ENCODE peak calls at places on chromosome 14, in seven cellular contexts. K is SK-N-SH; O is HCT116; V is DND-41; X is lower lobe of right lung; A is endothelial cell of umbilical vein; M is CD4-positive, CD25-positive, alpha-beta regulatory T cell. Y is an unnamed sample.

GRCh38 chr14:20441466-20441865 is 5.5 kb upstream of the KLHL33 start:
- DNase-seq in O (no peak), K (no peak), A (no peak), V (no peak), M (no peak), X (no peak), Y (no peak)

GRCh38 chr14:91399868-91400640 is 17.6 kb downstream of the CCDC88C start:
- DNase-seq in O (no peak), X (no peak), A (no peak), V (no peak), M (peak), K (no peak), Y (peak)

GRCh38 chr14:90518941-90519256 is 122.1 kb downstream of the CALM1 start:
- DNase-seq in X (peak), K (no peak), O (peak), A (peak), V (peak), M (peak), Y (no peak)

GRCh38 chr14:104249092-104249491 is 110.7 kb downstream of the KIF26A start:
- DNase-seq in K (no peak), O (no peak), M (no peak), X (peak), A (no peak), V (no peak), Y (no peak)

GRCh38 chr14:102320033-102320660 is 601 bp downstream of the ZNF839 start:
- DNase-seq in K (no peak), O (no peak), V (peak), X (peak), M (peak), A (peak), Y (peak)

GRCh38 chr14:106872619-106873446 is 1346.5 kb downstream of the TMEM121 start:
- DNase-seq in M (peak), A (no peak), X (peak), K (peak), V (peak), O (no peak), Y (peak)

GRCh38 chr14:52791204-52792096 is at the start of gene GNPNAT1:
- DNase-seq in A (peak), X (peak), M (peak), V (peak), O (peak), K (peak), Y (peak)

GRCh38 chr14:74257078-74257987 is 18.1 kb downstream of the VSX2 start:
- DNase-seq in V (peak), M (peak), X (peak), K (peak), A (peak), O (no peak), Y (peak)

GRCh38 chr14:34322940-34323418 is 139.1 kb downstream of the SPTSSA start:
- DNase-seq in X (peak), K (peak), V (peak), M (peak), A (peak), O (peak), Y (peak)

GRCh38 chr14:105201928-105202513 is 20.9 kb upstream of the NUDT14 start:
- DNase-seq in O (no peak), V (peak), K (no peak), A (no peak), X (no peak), M (no peak), Y (no peak)

GRCh38 chr14:93099187-93099586 is 16.5 kb downstream of the ITPK1 start:
- DNase-seq in M (no peak), O (no peak), X (no peak), A (no peak), V (no peak), K (no peak), Y (no peak)

GRCh38 chr14:90342327-90342726 is 10.6 kb upstream of the NRDE2 start:
- DNase-seq in A (no peak), M (no peak), O (no peak), V (no peak), K (no peak), X (no peak), Y (no peak)

GRCh38 chr14:76550534-76550933 is 174.6 kb downstream of the ESRRB start:
- DNase-seq in V (no peak), A (no peak), X (no peak), K (no peak), O (peak), M (no peak), Y (no peak)

GRCh38 chr14:23564876-23565275 is 2.7 kb downstream of the AP1G2 start:
- DNase-seq in V (no peak), O (no peak), A (no peak), K (no peak), X (no peak), M (no peak), Y (no peak)

GRCh38 chr14:99133563-99134332 is 138.2 kb downstream of the BCL11B start:
- DNase-seq in M (no peak), K (peak), V (peak), A (no peak), X (no peak), O (no peak), Y (no peak)

GRCh38 chr14:93073833-93074769 is 41.6 kb downstream of the ITPK1 start:
- DNase-seq in K (no peak), X (peak), V (no peak), O (no peak), M (no peak), A (peak), Y (no peak)

GRCh38 chr14:38716871-38717270 is 386.2 kb downstream of the SEC23A start:
- DNase-seq in V (no peak), O (no peak), M (no peak), A (no peak), K (peak), X (no peak), Y (no peak)

GRCh38 chr14:97329701-97330100 is 532.5 kb downstream of the VRK1 start:
- DNase-seq in V (no peak), O (no peak), M (no peak), A (no peak), K (no peak), X (no peak), Y (no peak)

GRCh38 chr14:34301107-34301734 is 160.8 kb downstream of the SPTSSA start:
- DNase-seq in K (peak), X (no peak), M (no peak), A (peak), V (peak), O (peak), Y (peak)

GRCh38 chr14:64605926-64606685 is 56.3 kb downstream of the PPP1R36 start:
- DNase-seq in O (no peak), A (no peak), K (no peak), X (no peak), V (no peak), M (no peak), Y (no peak)

GRCh38 chr14:104393898-104394605 is 185.5 kb upstream of the C14orf180 start:
- DNase-seq in M (peak), X (peak), K (peak), V (peak), O (no peak), A (peak), Y (peak)

GRCh38 chr14:68977741-68978549 is 1.2 kb downstream of the ACTN1 start:
- DNase-seq in V (peak), O (no peak), K (peak), X (peak), A (peak), M (peak), Y (peak)

DNA sequence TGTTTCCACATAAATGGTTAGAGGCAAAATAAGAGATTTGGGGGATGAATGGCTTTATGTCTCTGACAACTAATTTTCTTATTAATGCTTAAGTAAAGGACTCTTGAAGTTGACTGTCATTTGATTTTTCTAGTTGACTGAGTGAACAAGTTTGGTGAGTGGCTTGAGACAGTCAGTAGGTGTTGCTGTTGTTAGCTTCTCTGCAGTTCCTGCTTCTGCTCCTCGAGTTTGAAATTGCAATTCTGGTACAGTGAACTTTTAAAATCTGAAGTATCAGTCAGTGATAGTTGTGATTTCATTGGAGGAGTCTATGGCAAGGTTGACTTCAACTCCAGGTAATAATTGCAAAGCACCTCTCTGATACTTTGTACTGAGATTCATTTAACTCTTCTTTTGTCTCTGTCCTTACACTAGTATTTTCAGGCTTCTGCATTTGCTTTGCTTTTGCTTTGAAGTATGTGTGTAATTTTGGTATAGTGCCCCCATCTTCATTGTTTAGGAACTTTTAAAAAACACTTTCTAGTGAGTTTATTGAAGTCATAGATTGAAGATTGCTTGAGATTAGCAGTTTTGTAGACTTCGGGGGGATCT is 415.5 kb downstream of the PCNX1 start:
- DNase-seq in O (no peak), A (peak), M (peak), X (no peak), V (no peak), K (peak), Y (peak)
- H3K27ac ChIP-seq in O (peak), A (no peak), M (no peak), X (no peak), V (no peak), K (peak), Y (peak)

DNA sequence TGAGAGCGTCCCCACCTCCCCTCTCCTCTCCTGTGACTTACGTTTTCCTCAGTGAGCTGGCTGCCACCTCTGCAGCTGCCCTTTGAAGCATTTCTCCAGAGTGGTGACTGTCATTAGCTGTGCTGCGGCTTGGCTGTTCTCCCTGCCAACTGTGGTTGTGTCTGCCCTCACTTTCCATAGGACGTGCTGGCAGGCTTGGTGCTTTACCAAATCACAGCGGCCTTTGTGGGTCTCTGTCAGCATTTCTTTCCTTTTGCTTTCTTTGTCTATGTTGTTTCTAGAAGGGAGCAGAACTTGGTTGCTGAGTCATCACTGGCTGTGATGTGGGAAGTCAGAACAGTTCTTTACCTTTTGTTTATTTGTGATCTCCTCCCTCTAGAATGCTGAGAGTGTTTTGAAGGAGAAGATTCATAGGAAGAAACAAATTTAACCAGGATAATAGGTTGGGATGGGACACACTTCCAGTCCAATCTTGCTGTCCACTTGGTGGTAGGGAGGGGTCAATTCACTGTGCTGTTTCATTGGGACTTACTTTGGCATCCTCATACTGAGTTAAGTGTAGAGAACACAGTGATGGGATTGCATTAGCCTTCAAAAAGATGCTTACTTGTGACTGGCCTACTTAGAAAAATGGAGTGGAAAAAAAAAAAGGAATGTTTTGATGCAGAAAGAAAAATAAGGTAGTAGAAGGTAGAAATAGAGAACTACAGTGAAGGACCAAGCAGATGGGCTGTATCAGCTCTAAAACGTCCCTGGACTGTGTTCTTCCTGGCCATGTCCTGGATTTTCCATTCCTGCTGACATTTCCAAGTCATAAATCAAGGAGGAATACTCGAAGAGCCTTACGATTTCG is 88.3 kb downstream of the TMX1 start:
- DNase-seq in M (no peak), A (peak), X (no peak), V (peak), K (no peak), O (no peak), Y (no peak)
- H3K27ac ChIP-seq in M (no peak), A (no peak), X (peak), V (no peak), K (no peak), O (no peak), Y (no peak)

DNA sequence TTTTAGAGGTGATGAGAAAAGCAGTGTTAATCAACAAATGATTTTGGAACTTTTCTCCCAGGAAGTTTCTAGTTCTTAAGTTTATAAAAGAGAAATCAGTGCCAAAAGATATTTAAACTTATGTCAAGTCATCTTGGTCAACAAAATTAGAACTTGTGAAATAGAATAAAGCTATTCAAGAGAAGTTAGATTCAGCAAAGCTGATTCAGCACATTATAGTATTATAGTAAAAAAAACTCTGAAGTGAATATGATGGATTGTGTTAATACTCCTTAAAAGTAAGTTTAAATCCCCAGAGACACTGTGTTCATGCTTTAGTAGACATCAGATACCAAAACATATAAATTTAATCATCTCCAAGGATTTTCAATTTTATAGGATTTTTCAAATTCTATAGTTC is 210.2 kb upstream of the RPL10L start:
- DNase-seq in K (no peak), V (no peak), O (no peak), X (no peak), M (no peak), A (no peak), Y (no peak)
- H3K27ac ChIP-seq in K (no peak), V (no peak), O (no peak), X (no peak), M (no peak), A (no peak), Y (no peak)

GRCh38 chr14:94386085-94387031 is 2.0 kb downstream of the SERPINA1 start:
- DNase-seq in X (no peak), K (no peak), O (no peak), M (no peak), V (no peak), A (no peak), Y (no peak)

GRCh38 chr14:94385553-94386057 is 2.8 kb downstream of the SERPINA1 start:
- DNase-seq in K (no peak), X (no peak), O (no peak), A (no peak), V (no peak), M (no peak), Y (no peak)

GRCh38 chr14:94388896-94389469 is 581 bp upstream of the SERPINA1 start:
- DNase-seq in K (no peak), X (no peak), V (no peak), M (no peak), O (no peak), A (no peak), Y (no peak)

GRCh38 chr14:94388027-94388895 is at the start of gene SERPINA1:
- DNase-seq in V (no peak), M (no peak), X (peak), K (no peak), A (no peak), O (no peak), Y (no peak)

GRCh38 chr14:94387051-94388026 is 1.1 kb downstream of the SERPINA1 start:
- DNase-seq in K (no peak), M (no peak), O (no peak), V (no peak), A (no peak), X (peak), Y (no peak)
- H3K27ac ChIP-seq in K (no peak), M (no peak), O (no peak), V (no peak), A (no peak), X (peak), Y (no peak)

GRCh38 chr14:89339579-89339978 is 77.5 kb downstream of the FOXN3 start:
- DNase-seq in X (no peak), V (no peak), A (no peak), K (no peak), M (no peak), O (no peak), Y (no peak)

GRCh38 chr14:89340782-89341181 is 76.3 kb downstream of the FOXN3 start:
- DNase-seq in X (no peak), K (no peak), O (no peak), M (no peak), V (no peak), A (no peak), Y (no peak)

GRCh38 chr14:89339158-89339557 is 77.9 kb downstream of the FOXN3 start:
- DNase-seq in X (no peak), A (no peak), O (no peak), V (no peak), M (no peak), K (no peak), Y (no peak)

GRCh38 chr14:89342049-89342448 is 75.0 kb downstream of the FOXN3 start:
- DNase-seq in A (no peak), K (no peak), X (no peak), O (no peak), M (no peak), V (no peak), Y (no peak)

DNA sequence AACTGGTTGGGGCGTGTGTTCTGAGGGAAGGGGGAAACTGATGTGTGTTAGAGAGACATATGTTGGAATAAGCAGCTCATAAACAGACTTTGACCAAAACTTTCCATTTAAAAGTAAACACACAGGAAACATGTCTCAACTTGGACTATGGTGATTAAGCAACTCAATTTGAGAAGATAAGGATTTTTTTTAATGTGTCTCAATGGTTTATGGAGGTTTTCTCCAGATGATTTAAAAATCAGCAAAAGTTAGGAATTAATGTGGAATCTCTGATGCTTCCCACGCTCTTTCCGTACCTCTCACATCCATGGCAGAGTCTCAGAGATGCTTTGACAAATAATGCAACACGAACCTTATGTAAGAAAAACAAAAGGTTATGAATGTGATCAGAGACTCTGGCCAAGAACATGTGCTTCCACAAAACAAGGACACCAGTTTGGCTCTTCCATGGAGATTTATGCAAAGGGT is 76.8 kb downstream of the FOXN3 start:
- DNase-seq in A (no peak), K (no peak), V (no peak), M (no peak), X (no peak), O (no peak), Y (no peak)
- H3K27ac ChIP-seq in A (no peak), K (no peak), V (peak), M (no peak), X (no peak), O (no peak), Y (no peak)

GRCh38 chr14:82420874-82421273 is 887.2 kb upstream of the SEL1L start:
- DNase-seq in O (no peak), X (no peak), A (no peak), V (no peak), M (no peak), K (no peak), Y (no peak)
- H3K27ac ChIP-seq in O (no peak), X (no peak), A (no peak), V (no peak), M (no peak), K (no peak), Y (no peak)

Y was measured in CD4-positive, alpha-beta memory T cell.